ENCODE peak calls at places on chromosomes 11 and 22, in nine cellular contexts. U is PC-3; T is tibial artery; H is kidney epithelial cell; O is CD8-positive, alpha-beta T cell; D is endothelial cell; S is uterus; G is BJ; L is astrocyte of the spinal cord. Y is an unnamed sample.

GRCh38 chr11:125638315-125638714 is 13.4 kb downstream of the CHEK1 start:
- DNase-seq in G (no peak), O (no peak), U (no peak), D (no peak), H (no peak), L (no peak), T (no peak), S (no peak), Y (no peak)

GRCh38 chr11:12631651-12632050 is 42.6 kb upstream of the TEAD1 start:
- DNase-seq in L (no peak), G (no peak), S (no peak), O (no peak), H (no peak), T (no peak), D (no peak), U (no peak), Y (no peak)

GRCh38 chr11:75445315-75445953 is 12.4 kb upstream of the KLHL35 start:
- DNase-seq in D (peak; percentile 83), O (peak; percentile 79), G (no peak), H (no peak), T (peak; percentile 69), U (peak; percentile 88), S (peak; percentile 75), L (peak; percentile 40), Y (peak; percentile 72)

GRCh38 chr11:61332266-61332822 is 561 bp downstream of the DDB1 start:
- DNase-seq in T (no peak), S (no peak), U (peak; percentile 26), G (no peak), L (peak; percentile 20), O (peak; percentile 10), D (peak; percentile 13), H (no peak), Y (no peak)

GRCh38 chr11:29263971-29264682 is 752.7 kb downstream of the KCNA4 start:
- DNase-seq in T (no peak), U (peak; percentile 5), H (no peak), S (no peak), L (peak; percentile 21), D (no peak), O (no peak), G (no peak), Y (no peak)

GRCh38 chr11:100647861-100648260 is 39.2 kb upstream of the ARHGAP42 start:
- DNase-seq in S (no peak), H (no peak), T (no peak), L (no peak), U (no peak), G (no peak), O (no peak), D (no peak), Y (no peak)

GRCh38 chr11:30917859-30918478 is 331.8 kb upstream of the MPPED2 start:
- DNase-seq in T (no peak), S (no peak), H (no peak), O (no peak), D (peak; percentile 43), U (peak; percentile 69), L (peak; percentile 52), G (no peak), Y (no peak)

GRCh38 chr11:6686006-6686405 is 2.9 kb upstream of the MRPL17 start:
- DNase-seq in S (no peak), T (no peak), O (no peak), U (no peak), G (no peak), L (no peak), H (no peak), D (no peak), Y (no peak)

GRCh38 chr22:30921108-30921507 is 47.5 kb downstream of the MORC2 start:
- DNase-seq in L (no peak), T (no peak), S (no peak), H (no peak), D (no peak), O (no peak), G (no peak), U (no peak), Y (no peak)

GRCh38 chr11:2796508-2797180 is 88.9 kb downstream of the CDKN1C start:
- DNase-seq in H (no peak), D (no peak), T (peak; percentile 12), S (peak; percentile 11), G (no peak), L (no peak), O (no peak), U (no peak), Y (peak; percentile 13)

GRCh38 chr11:63769719-63770443 is 1.3 kb upstream of the ZFTA start:
- DNase-seq in D (no peak), U (no peak), G (no peak), T (no peak), S (peak; percentile 26), L (peak; percentile 12), H (no peak), O (no peak), Y (no peak)

GRCh38 chr22:19043111-19044085 is 78.8 kb downstream of the DGCR2 start:
- DNase-seq in H (no peak), D (no peak), O (no peak), L (no peak), U (no peak), T (no peak), G (no peak), S (no peak), Y (no peak)

GRCh38 chr11:63829823-63830489 is 9.0 kb upstream of the MARK2 start:
- DNase-seq in L (peak; percentile 26), H (no peak), U (no peak), S (no peak), D (peak; percentile 54), G (no peak), T (no peak), O (no peak), Y (no peak)

GRCh38 chr11:121300972-121301699 is 8.6 kb downstream of the SC5D start:
- DNase-seq in H (no peak), L (no peak), T (no peak), D (no peak), O (no peak), G (no peak), S (no peak), U (no peak), Y (no peak)

GRCh38 chr11:73308003-73308962 is at the start of gene ARHGEF17:
- DNase-seq in U (peak; percentile 69), O (peak; percentile 39), G (no peak), S (peak; percentile 80), L (peak; percentile 88), D (peak; percentile 69), H (no peak), T (peak; percentile 76), Y (no peak)

GRCh38 chr11:47056261-47056915 is 119.8 kb downstream of the CSTPP1 start:
- DNase-seq in H (peak; percentile 4), U (no peak), T (no peak), S (no peak), L (peak; percentile 65), O (no peak), G (no peak), D (no peak), Y (no peak)

GRCh38 chr11:45650166-45651095 is 15.0 kb downstream of the CHST1 start:
- DNase-seq in S (no peak), O (no peak), U (no peak), L (no peak), D (peak; percentile 3), G (no peak), T (no peak), H (no peak), Y (no peak)

GRCh38 chr11:46387919-46388618 is 3.5 kb downstream of the CHRM4 start:
- DNase-seq in S (no peak), T (no peak), L (no peak), H (no peak), G (no peak), D (no peak), U (no peak), O (no peak), Y (no peak)

GRCh38 chr11:67118801-67119576 is at the start of gene KDM2A:
- DNase-seq in O (peak; percentile 99), H (peak; percentile 91), U (peak; percentile 99), G (peak; percentile 87), L (peak; percentile 99), D (peak; percentile 99), S (peak; percentile 99), T (peak; percentile 99), Y (peak; percentile 94)
- TF ChIP-seq CTCF in O (no peak), H (no peak), U (no peak), G (no peak), L (no peak), D (peak; percentile 59), S (peak; percentile 36), T (no peak), Y (peak; percentile 22)

GRCh38 chr11:35702126-35702525 is 39.6 kb downstream of the TRIM44 start:
- DNase-seq in G (no peak), O (no peak), H (no peak), L (no peak), U (no peak), S (no peak), D (no peak), T (no peak), Y (no peak)
- TF ChIP-seq CTCF in G (no peak), O (no peak), H (no peak), L (no peak), U (no peak), S (no peak), D (no peak), T (no peak), Y (no peak)

DNA sequence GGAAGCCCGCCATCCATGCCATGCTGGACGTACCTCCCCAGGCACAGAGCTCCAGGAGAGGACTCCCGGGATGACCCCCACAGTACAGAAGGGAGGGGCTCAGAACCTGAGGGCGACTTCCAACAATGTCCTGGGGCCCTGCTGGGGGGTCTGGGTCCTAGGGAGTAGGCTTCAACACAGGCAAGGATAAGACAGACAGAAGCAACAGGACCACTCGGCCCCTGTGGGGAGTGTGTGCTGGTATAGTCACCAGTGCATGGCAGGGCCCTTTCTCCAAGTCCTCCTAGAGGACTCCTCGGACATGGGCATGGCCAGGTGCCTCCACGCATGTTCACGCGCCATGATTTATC is 16.8 kb downstream of the TTLL12 start:
- DNase-seq in H (no peak), L (no peak), O (no peak), D (no peak), S (no peak), U (no peak), T (no peak), G (no peak), Y (no peak)
- TF ChIP-seq CTCF in H (no peak), L (no peak), O (no peak), D (no peak), S (no peak), U (no peak), T (no peak), G (no peak), Y (no peak)

DNA sequence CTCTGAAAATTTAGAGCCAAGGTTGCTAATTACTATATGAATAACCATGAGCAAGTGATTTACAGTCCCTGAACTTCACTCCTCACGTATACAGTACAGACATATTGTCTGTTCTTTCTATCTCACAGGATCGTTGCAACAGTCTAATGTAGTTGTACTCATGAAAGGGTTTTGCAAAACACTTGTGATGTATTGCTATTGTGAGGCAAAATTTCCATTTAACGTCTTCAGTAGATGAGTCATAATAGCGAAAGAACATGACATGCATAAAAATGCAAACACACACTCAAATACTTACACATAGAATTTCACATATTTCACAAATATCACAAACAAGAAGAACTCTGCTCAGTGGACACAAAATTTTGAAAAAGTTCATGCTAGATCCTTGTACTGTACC is 134.6 kb upstream of the TRPC6 start:
- DNase-seq in T (no peak), O (no peak), D (no peak), U (peak; percentile 59), H (no peak), L (peak; percentile 28), S (no peak), G (no peak), Y (no peak)
- TF ChIP-seq CTCF in T (no peak), O (no peak), D (no peak), U (no peak), H (no peak), L (no peak), S (no peak), G (no peak), Y (no peak)

GRCh38 chr22:40498454-40499186 is 128.2 kb downstream of the SGSM3 start:
- DNase-seq in U (peak; percentile 95), O (no peak), D (no peak), G (peak; percentile 86), S (no peak), L (peak; percentile 92), T (no peak), H (peak; percentile 94), Y (no peak)
- TF ChIP-seq CTCF in U (no peak), O (no peak), D (no peak), G (no peak), S (no peak), L (no peak), T (no peak), H (no peak), Y (no peak)